ENCODE peak calls at places on chromosomes 2 and 18, in four cellular contexts. I is choroid plexus epithelial cell, O is A549, J is cardiac muscle cell. U is an unnamed sample.

GRCh38 chr2:111031546-111032484 is 88.9 kb upstream of the BCL2L11 start:
- DNase-seq in I (no peak), O (no peak), J (no peak), U (no peak)

GRCh38 chr2:9736008-9736407 is 105.2 kb upstream of the YWHAQ start:
- DNase-seq in I (no peak), J (no peak), O (no peak), U (no peak)

GRCh38 chr2:143219266-143219665 is 90.0 kb downstream of the ARHGAP15 start:
- DNase-seq in J (no peak), I (no peak), O (no peak), U (no peak)

GRCh38 chr18:3194947-3195612 is 24.7 kb downstream of the MYOM1 start:
- DNase-seq in I (no peak), O (no peak), J (no peak), U (no peak)

GRCh38 chr2:55051026-55051866 is 995 bp upstream of the RTN4 start:
- DNase-seq in I (peak), O (peak), J (peak), U (peak)

GRCh38 chr2:240437861-240438809 is 2.7 kb downstream of the GPC1 start:
- DNase-seq in O (peak), I (peak), J (peak), U (no peak)

GRCh38 chr2:235494716-235495372 is 1.0 kb downstream of the AGAP1 start:
- DNase-seq in J (peak), O (no peak), I (peak), U (no peak)

GRCh38 chr18:28167835-28168349 is 9.0 kb downstream of the CDH2 start:
- DNase-seq in O (no peak), J (no peak), I (peak), U (no peak)

GRCh38 chr18:56235773-56236115 is 402.6 kb downstream of the TXNL1 start:
- DNase-seq in J (no peak), O (no peak), I (no peak), U (peak)

GRCh38 chr2:227462463-227462951 is 9.4 kb upstream of the AGFG1 start:
- DNase-seq in J (no peak), I (no peak), O (no peak), U (no peak)

GRCh38 chr2:238875161-238875530 is 27.3 kb downstream of the TWIST2 start:
- DNase-seq in J (peak), O (no peak), I (peak), U (no peak)

GRCh38 chr2:28506112-28506511 is 10.3 kb downstream of the PLB1 start:
- DNase-seq in J (no peak), O (no peak), I (no peak), U (no peak)

GRCh38 chr2:9844581-9844980 is 1.3 kb downstream of the TAF1B start:
- DNase-seq in O (no peak), I (peak), J (peak), U (no peak)

GRCh38 chr2:232292395-232293154 is 86.0 kb upstream of the ALPP start:
- DNase-seq in O (peak), J (peak), I (peak), U (no peak)

GRCh38 chr2:128160616-128161275 is 69.7 kb downstream of the UGGT1 start:
- DNase-seq in I (no peak), O (no peak), J (no peak), U (no peak)

GRCh38 chr2:138919336-138919735 is 139.1 kb upstream of the NXPH2 start:
- DNase-seq in I (peak), O (no peak), J (no peak), U (peak)

GRCh38 chr2:134892282-134893054 is 26.2 kb upstream of the CCNT2 start:
- DNase-seq in J (no peak), O (no peak), I (no peak), U (no peak)

GRCh38 chr2:25808006-25808383 is 70.3 kb downstream of the ASXL2 start:
- DNase-seq in J (no peak), I (no peak), O (no peak), U (no peak)

GRCh38 chr2:54438271-54438670 is 17.9 kb upstream of the SPTBN1 start:
- DNase-seq in O (no peak), I (peak), J (peak), U (no peak)

GRCh38 chr18:52716926-52717325 is 376.9 kb downstream of the DCC start:
- DNase-seq in O (peak), J (peak), I (peak), U (peak)

GRCh38 chr2:215799194-215799593 is 214.2 kb downstream of the MREG start:
- DNase-seq in I (peak), J (no peak), O (no peak), U (no peak)

GRCh38 chr2:112606567-112606966 is 22.2 kb downstream of the CHCHD5 start:
- DNase-seq in O (no peak), I (no peak), J (peak), U (no peak)

GRCh38 chr18:52670903-52671302 is 330.9 kb downstream of the DCC start:
- DNase-seq in O (peak), I (peak), J (peak), U (no peak)

GRCh38 chr2:15814946-15815345 is 125.4 kb upstream of the MYCN start:
- DNase-seq in O (no peak), J (no peak), I (no peak), U (no peak)

GRCh38 chr2:100875516-100876230 is 55.7 kb downstream of the NPAS2 start:
- DNase-seq in O (no peak), I (peak), J (no peak), U (no peak)

GRCh38 chr18:32769242-32770180 is 3.3 kb downstream of the KLHL14 start:
- DNase-seq in O (no peak), I (peak), J (no peak), U (no peak)

GRCh38 chr2:168798076-168798887 is 4.2 kb upstream of the NOSTRIN start:
- DNase-seq in O (no peak), J (peak), I (peak), U (no peak)

GRCh38 chr18:58393295-58393694 is 235.6 kb downstream of the ALPK2 start:
- DNase-seq in O (no peak), I (no peak), J (no peak), U (no peak)

GRCh38 chr18:31977270-31977872 is 34.4 kb upstream of the TRAPPC8 start:
- DNase-seq in I (peak), J (peak), O (peak), U (peak)

GRCh38 chr18:41703744-41704530 is 251.1 kb upstream of the PIK3C3 start:
- DNase-seq in I (peak), O (no peak), J (peak), U (peak)

GRCh38 chr2:146305164-146305563 is 1539.7 kb upstream of the ACVR2A start:
- DNase-seq in O (no peak), J (no peak), I (no peak), U (no peak)

GRCh38 chr2:216023055-216023648 is 9.8 kb upstream of the MREG start:
- DNase-seq in J (peak), O (peak), I (peak), U (no peak)

GRCh38 chr2:168912466-168913170 is 11.5 kb downstream of the G6PC2 start:
- DNase-seq in I (peak), J (peak), O (no peak), U (no peak)

GRCh38 chr2:191866675-191867506 is 20.0 kb upstream of the CAVIN2 start:
- DNase-seq in I (peak), J (peak), O (peak), U (peak)

GRCh38 chr18:35331367-35332087 is 12.7 kb downstream of the ZNF24 start:
- DNase-seq in I (no peak), O (no peak), J (peak), U (no peak)

GRCh38 chr2:121696410-121696930 is 40.2 kb downstream of the NIFK start:
- DNase-seq in O (no peak), I (no peak), J (no peak), U (no peak)

GRCh38 chr2:7196871-7197270 is 279.7 kb downstream of the RNF144A start:
- DNase-seq in O (no peak), J (no peak), I (no peak), U (no peak)

GRCh38 chr2:40255118-40255517 is 196.8 kb downstream of the SLC8A1 start:
- DNase-seq in I (no peak), O (no peak), J (no peak), U (no peak)

GRCh38 chr2:58501371-58501770 is 260.2 kb upstream of the FANCL start:
- DNase-seq in O (no peak), I (no peak), J (no peak), U (no peak)

GRCh38 chr2:229477269-229477668 is 206.2 kb upstream of the PID1 start:
- DNase-seq in O (no peak), I (no peak), J (no peak), U (no peak)
- H3K4me3 ChIP-seq in O (no peak), I (no peak), J (no peak), U (no peak)

DNA sequence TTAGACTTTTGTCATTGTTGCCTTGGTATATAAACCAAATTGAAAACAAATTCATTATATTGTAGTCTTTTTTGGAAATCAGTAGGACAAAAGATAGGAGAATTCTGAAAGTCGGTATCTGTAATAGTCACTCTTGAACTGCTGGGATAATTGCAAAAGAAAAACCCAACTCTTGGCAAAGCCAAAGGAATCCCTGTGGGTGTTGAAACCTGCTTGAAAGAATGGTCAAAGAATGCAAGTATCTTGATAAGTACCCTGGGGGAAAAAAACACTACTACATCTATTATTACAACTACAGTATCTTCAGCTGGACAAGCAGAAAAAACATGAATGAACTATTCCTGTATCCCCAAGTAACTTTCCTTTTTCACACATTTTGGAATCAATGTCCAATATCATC is 7.3 kb upstream of the FAM237A start:
- DNase-seq in I (no peak), J (peak), O (no peak), U (no peak)
- H3K4me3 ChIP-seq in I (no peak), J (no peak), O (no peak), U (no peak)

GRCh38 chr18:24060644-24061043 is 46.1 kb downstream of the TTC39C start:
- DNase-seq in O (no peak), J (peak), I (peak), U (no peak)
- H3K4me3 ChIP-seq in O (no peak), J (no peak), I (no peak), U (no peak)

GRCh38 chr2:106584304-106584954 is 97.3 kb downstream of the CD8B2 start:
- DNase-seq in I (no peak), O (no peak), J (no peak), U (no peak)

GRCh38 chr2:106581755-106582430 is 94.7 kb downstream of the CD8B2 start:
- DNase-seq in O (peak), I (peak), J (peak), U (peak)

GRCh38 chr2:106581276-106581675 is 94.1 kb downstream of the CD8B2 start:
- DNase-seq in O (no peak), I (no peak), J (no peak), U (no peak)

GRCh38 chr2:106580241-106580640 is 93.1 kb downstream of the CD8B2 start:
- DNase-seq in J (no peak), I (no peak), O (no peak), U (no peak)

GRCh38 chr2:106582431-106583143 is 95.4 kb downstream of the CD8B2 start:
- DNase-seq in O (peak), J (peak), I (peak), U (peak)
- H3K4me3 ChIP-seq in O (peak), J (peak), I (peak), U (peak)

DNA sequence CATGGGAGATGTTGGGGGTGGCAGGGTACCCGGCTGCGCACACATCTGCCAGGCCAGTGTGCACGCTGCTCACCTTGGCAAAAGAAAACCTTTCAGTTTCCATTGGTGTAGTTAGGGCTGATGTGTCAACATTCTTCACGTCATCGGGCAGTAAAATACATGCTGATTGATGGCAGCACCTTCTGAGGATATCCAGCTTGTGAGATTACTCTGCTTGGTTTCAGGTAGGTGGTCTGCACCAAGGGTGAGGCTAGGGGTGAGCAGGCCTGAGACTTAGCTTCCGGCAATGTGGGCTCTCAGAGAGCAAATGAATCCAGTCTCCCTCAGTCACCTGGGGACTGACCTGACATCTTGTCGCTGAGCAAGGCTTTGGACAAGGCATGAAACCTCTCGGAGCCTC is 19.3 kb upstream of the ACKR3 start:
- DNase-seq in J (no peak), O (no peak), I (no peak), U (no peak)
- H3K4me3 ChIP-seq in J (no peak), O (no peak), I (no peak), U (no peak)

GRCh38 chr18:37525302-37525585 is 40.4 kb downstream of the CELF4 start:
- DNase-seq in O (no peak), I (no peak), J (no peak), U (no peak)

GRCh38 chr18:37521500-37522465 is 43.8 kb downstream of the CELF4 start:
- DNase-seq in O (no peak), J (no peak), I (no peak), U (no peak)

GRCh38 chr18:37520508-37520907 is 45.1 kb downstream of the CELF4 start:
- DNase-seq in I (no peak), J (no peak), O (no peak), U (no peak)

GRCh38 chr18:37524139-37524538 is 41.5 kb downstream of the CELF4 start:
- DNase-seq in O (no peak), I (no peak), J (no peak), U (no peak)

GRCh38 chr18:37524546-37525301 is 40.9 kb downstream of the CELF4 start:
- DNase-seq in I (no peak), O (no peak), J (no peak), U (no peak)
- H3K4me3 ChIP-seq in I (no peak), O (peak), J (peak), U (no peak)

U was measured in skeletal muscle cell.